ENCODE peak calls at places on chromosomes 6 and 20, in ten cellular contexts. One of them, this sample, is unnamed.
A peak's percentile ranks its signal among the peaks of the same experiment; 100 is the strongest.

GRCh38 chr20:17992847-17993508 is 24.2 kb downstream of the MGME1 start:
- ATAC-seq in activated CD4-positive, alpha-beta T cell treated with anti-CD3 and anti-CD28 coated beads for 36 hours: peak; percentile 31
- ATAC-seq in mucosa of descending colon: peak; percentile 67
- ATAC-seq in A549: no peak
- ATAC-seq in left colon: peak; percentile 43
- ATAC-seq in Right ventricle myocardium inferior: no peak
- ATAC-seq in heart left ventricle: no peak
- ATAC-seq in SK-N-SH treated with all-trans-retinoic acid at 6 μM for 48 hours: no peak
- ATAC-seq in aorta: no peak
- ATAC-seq in activated naive CD8-positive, alpha-beta T cell treated with anti-CD3 and anti-CD28 coated beads, Interleukin-2, amount 50 U/mL, for 24 hours: no peak
- ATAC-seq in this sample: no peak

GRCh38 chr6:41777886-41778285 is 1.8 kb downstream of the FRS3 start:
- ATAC-seq in activated CD4-positive, alpha-beta T cell treated with anti-CD3 and anti-CD28 coated beads for 36 hours: no peak
- ATAC-seq in mucosa of descending colon: no peak
- ATAC-seq in A549: no peak
- ATAC-seq in left colon: no peak
- ATAC-seq in Right ventricle myocardium inferior: no peak
- ATAC-seq in heart left ventricle: no peak
- ATAC-seq in SK-N-SH treated with all-trans-retinoic acid at 6 μM for 48 hours: no peak
- ATAC-seq in aorta: no peak
- ATAC-seq in activated naive CD8-positive, alpha-beta T cell treated with anti-CD3 and anti-CD28 coated beads, Interleukin-2, amount 50 U/mL, for 24 hours: no peak
- ATAC-seq in this sample: no peak

GRCh38 chr6:28005124-28005662 is 48.2 kb downstream of the OR2B6 start:
- ATAC-seq in activated CD4-positive, alpha-beta T cell treated with anti-CD3 and anti-CD28 coated beads for 36 hours: no peak
- ATAC-seq in mucosa of descending colon: no peak
- ATAC-seq in A549: no peak
- ATAC-seq in left colon: no peak
- ATAC-seq in Right ventricle myocardium inferior: no peak
- ATAC-seq in heart left ventricle: no peak
- ATAC-seq in SK-N-SH treated with all-trans-retinoic acid at 6 μM for 48 hours: no peak
- ATAC-seq in aorta: no peak
- ATAC-seq in activated naive CD8-positive, alpha-beta T cell treated with anti-CD3 and anti-CD28 coated beads, Interleukin-2, amount 50 U/mL, for 24 hours: no peak
- ATAC-seq in this sample: no peak

GRCh38 chr6:21909321-21909720 is 315.8 kb downstream of the SOX4 start:
- ATAC-seq in activated CD4-positive, alpha-beta T cell treated with anti-CD3 and anti-CD28 coated beads for 36 hours: no peak
- ATAC-seq in mucosa of descending colon: no peak
- ATAC-seq in A549: no peak
- ATAC-seq in left colon: peak; percentile 49
- ATAC-seq in Right ventricle myocardium inferior: no peak
- ATAC-seq in heart left ventricle: no peak
- ATAC-seq in SK-N-SH treated with all-trans-retinoic acid at 6 μM for 48 hours: no peak
- ATAC-seq in aorta: no peak
- ATAC-seq in activated naive CD8-positive, alpha-beta T cell treated with anti-CD3 and anti-CD28 coated beads, Interleukin-2, amount 50 U/mL, for 24 hours: no peak
- ATAC-seq in this sample: no peak

GRCh38 chr20:32451340-32451681 is 93.2 kb downstream of the ASXL1 start:
- ATAC-seq in activated CD4-positive, alpha-beta T cell treated with anti-CD3 and anti-CD28 coated beads for 36 hours: no peak
- ATAC-seq in mucosa of descending colon: no peak
- ATAC-seq in A549: no peak
- ATAC-seq in left colon: no peak
- ATAC-seq in Right ventricle myocardium inferior: no peak
- ATAC-seq in heart left ventricle: no peak
- ATAC-seq in SK-N-SH treated with all-trans-retinoic acid at 6 μM for 48 hours: no peak
- ATAC-seq in aorta: no peak
- ATAC-seq in activated naive CD8-positive, alpha-beta T cell treated with anti-CD3 and anti-CD28 coated beads, Interleukin-2, amount 50 U/mL, for 24 hours: no peak
- ATAC-seq in this sample: no peak

GRCh38 chr20:56348746-56349145 is 10.0 kb upstream of the FAM210B start:
- ATAC-seq in activated CD4-positive, alpha-beta T cell treated with anti-CD3 and anti-CD28 coated beads for 36 hours: no peak
- ATAC-seq in mucosa of descending colon: no peak
- ATAC-seq in A549: no peak
- ATAC-seq in left colon: no peak
- ATAC-seq in Right ventricle myocardium inferior: no peak
- ATAC-seq in heart left ventricle: no peak
- ATAC-seq in SK-N-SH treated with all-trans-retinoic acid at 6 μM for 48 hours: no peak
- ATAC-seq in aorta: no peak
- ATAC-seq in activated naive CD8-positive, alpha-beta T cell treated with anti-CD3 and anti-CD28 coated beads, Interleukin-2, amount 50 U/mL, for 24 hours: no peak
- ATAC-seq in this sample: no peak

GRCh38 chr6:148771896-148772554 is 25.2 kb downstream of the UST start:
- ATAC-seq in activated CD4-positive, alpha-beta T cell treated with anti-CD3 and anti-CD28 coated beads for 36 hours: peak; percentile 60
- ATAC-seq in mucosa of descending colon: no peak
- ATAC-seq in A549: no peak
- ATAC-seq in left colon: no peak
- ATAC-seq in Right ventricle myocardium inferior: no peak
- ATAC-seq in heart left ventricle: no peak
- ATAC-seq in SK-N-SH treated with all-trans-retinoic acid at 6 μM for 48 hours: no peak
- ATAC-seq in aorta: no peak
- ATAC-seq in activated naive CD8-positive, alpha-beta T cell treated with anti-CD3 and anti-CD28 coated beads, Interleukin-2, amount 50 U/mL, for 24 hours: peak; percentile 40
- ATAC-seq in this sample: no peak

GRCh38 chr20:57811373-57812020 is 101.7 kb upstream of the PMEPA1 start:
- ATAC-seq in activated CD4-positive, alpha-beta T cell treated with anti-CD3 and anti-CD28 coated beads for 36 hours: no peak
- ATAC-seq in mucosa of descending colon: no peak
- ATAC-seq in A549: no peak
- ATAC-seq in left colon: no peak
- ATAC-seq in Right ventricle myocardium inferior: no peak
- ATAC-seq in heart left ventricle: no peak
- ATAC-seq in SK-N-SH treated with all-trans-retinoic acid at 6 μM for 48 hours: no peak
- ATAC-seq in aorta: no peak
- ATAC-seq in activated naive CD8-positive, alpha-beta T cell treated with anti-CD3 and anti-CD28 coated beads, Interleukin-2, amount 50 U/mL, for 24 hours: no peak
- ATAC-seq in this sample: no peak

GRCh38 chr6:167791036-167791779 is 35.5 kb upstream of the AFDN start:
- ATAC-seq in activated CD4-positive, alpha-beta T cell treated with anti-CD3 and anti-CD28 coated beads for 36 hours: no peak
- ATAC-seq in mucosa of descending colon: no peak
- ATAC-seq in A549: no peak
- ATAC-seq in left colon: no peak
- ATAC-seq in Right ventricle myocardium inferior: no peak
- ATAC-seq in heart left ventricle: no peak
- ATAC-seq in SK-N-SH treated with all-trans-retinoic acid at 6 μM for 48 hours: no peak
- ATAC-seq in aorta: no peak
- ATAC-seq in activated naive CD8-positive, alpha-beta T cell treated with anti-CD3 and anti-CD28 coated beads, Interleukin-2, amount 50 U/mL, for 24 hours: no peak
- ATAC-seq in this sample: no peak

GRCh38 chr20:58634818-58635665 is 16.0 kb upstream of the STX16 start:
- ATAC-seq in activated CD4-positive, alpha-beta T cell treated with anti-CD3 and anti-CD28 coated beads for 36 hours: peak; percentile 89
- ATAC-seq in mucosa of descending colon: no peak
- ATAC-seq in A549: no peak
- ATAC-seq in left colon: no peak
- ATAC-seq in Right ventricle myocardium inferior: no peak
- ATAC-seq in heart left ventricle: no peak
- ATAC-seq in SK-N-SH treated with all-trans-retinoic acid at 6 μM for 48 hours: no peak
- ATAC-seq in aorta: no peak
- ATAC-seq in activated naive CD8-positive, alpha-beta T cell treated with anti-CD3 and anti-CD28 coated beads, Interleukin-2, amount 50 U/mL, for 24 hours: peak; percentile 86
- ATAC-seq in this sample: peak; percentile 19